ENCODE peak calls at places on chromosomes 3 and 15, in five cellular contexts. Y is upper lobe of left lung; J is mesendoderm; P is CD8-positive, alpha-beta T cell; Z is fibroblast of lung. X is an unnamed sample.

GRCh38 chr3:68162644-68163043 is 508.2 kb upstream of the SUCLG2 start:
- DNase-seq in J (no peak), Y (no peak), Z (no peak), P (no peak), X (no peak)

GRCh38 chr3:197718904-197719303 is 17.8 kb downstream of the RUBCN start:
- DNase-seq in P (no peak), J (peak; percentile 78), Z (peak; percentile 67), Y (no peak), X (no peak)

GRCh38 chr15:90648137-90649070 is 68.7 kb upstream of the BLM start:
- DNase-seq in J (peak; percentile 83), Z (peak; percentile 91), Y (no peak), P (peak; percentile 64), X (peak; percentile 89)

GRCh38 chr15:71538181-71538580 is 272.2 kb upstream of the NR2E3 start:
- DNase-seq in Y (no peak), J (no peak), P (no peak), Z (peak; percentile 38), X (no peak)

GRCh38 chr3:177357352-177358084 is 160.2 kb upstream of the TBL1XR1 start:
- DNase-seq in J (peak; percentile 88), P (no peak), Z (peak; percentile 79), Y (no peak), X (no peak)

GRCh38 chr15:48974865-48975264 is 11.1 kb upstream of the SHC4 start:
- DNase-seq in J (peak; percentile 72), Z (no peak), Y (no peak), P (no peak), X (peak; percentile 71)

GRCh38 chr3:132637590-132637989 is 22.0 kb downstream of the ACAD11 start:
- DNase-seq in Y (no peak), J (no peak), P (no peak), Z (peak; percentile 39), X (no peak)

GRCh38 chr15:51739056-51739455 is 1.6 kb upstream of the LYSMD2 start:
- DNase-seq in Z (no peak), J (no peak), P (no peak), Y (no peak), X (no peak)

DNA sequence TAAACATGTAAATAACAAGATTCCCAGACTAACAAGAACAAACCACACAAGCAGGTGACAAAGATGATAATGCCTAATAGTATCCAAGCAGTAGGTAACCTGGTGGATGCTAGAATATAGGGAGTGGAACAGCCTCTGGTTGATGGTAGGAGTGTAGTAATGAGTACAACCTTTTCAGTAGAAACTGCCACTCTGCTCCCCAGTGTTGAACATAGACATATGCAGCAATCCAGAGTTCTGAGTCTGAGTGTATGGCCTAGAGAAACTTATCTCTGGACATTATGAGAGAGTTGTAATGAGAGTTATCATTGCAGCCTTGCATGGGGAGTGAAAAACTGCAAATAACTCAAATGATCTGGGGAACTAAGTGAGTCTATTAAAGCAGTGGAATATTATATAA is 76.1 kb upstream of the ACAD9 start:
- DNase-seq in P (no peak), Y (no peak), J (no peak), Z (no peak), X (no peak)
- H3K36me3 ChIP-seq in P (peaks cover 29% of the 10 kb centered on the region), Y (peaks cover 11% of the 10 kb centered on the region), J (peaks cover 4% of the 10 kb centered on the region), Z (peaks cover 8% of the 10 kb centered on the region), X (peaks cover 24% of the 10 kb centered on the region)

GRCh38 chr15:67010898-67011619 is 54.3 kb upstream of the SMAD3 start:
- DNase-seq in P (no peak), Z (peak; percentile 36), Y (no peak), J (peak; percentile 61), X (peak; percentile 66)
- H3K4me3 ChIP-seq in P (no peak overlapping the region), Z (no peak overlapping the region), Y (no peak overlapping the region), J (no peak overlapping the region), X (no peak overlapping the region)

GRCh38 chr15:89429986-89430385 is 66.4 kb downstream of the RHCG start:
- DNase-seq in Z (no peak), J (no peak), Y (no peak), P (no peak), X (peak; percentile 39)
- H3K27me3 ChIP-seq in Z (peaks cover 9% of the 10 kb centered on the region), J (no peaks in the 10 kb centered on the region), Y (no peaks in the 10 kb centered on the region), P (peaks cover 4% of the 10 kb centered on the region), X (peaks cover 21% of the 10 kb centered on the region)

GRCh38 chr3:12910356-12911099 is 69.2 kb upstream of the RPL32 start:
- DNase-seq in J (no peak), P (no peak), Z (no peak), Y (no peak), X (no peak)

GRCh38 chr3:12907729-12908128 is 66.4 kb upstream of the RPL32 start:
- DNase-seq in Z (no peak), J (no peak), Y (no peak), P (no peak), X (peak; percentile 76)

GRCh38 chr3:12908136-12908730 is 66.9 kb upstream of the RPL32 start:
- DNase-seq in Y (no peak), J (no peak), Z (no peak), P (no peak), X (no peak)

GRCh38 chr3:12908859-12909258 is 67.5 kb upstream of the RPL32 start:
- DNase-seq in P (no peak), Z (no peak), J (no peak), Y (no peak), X (no peak)

DNA sequence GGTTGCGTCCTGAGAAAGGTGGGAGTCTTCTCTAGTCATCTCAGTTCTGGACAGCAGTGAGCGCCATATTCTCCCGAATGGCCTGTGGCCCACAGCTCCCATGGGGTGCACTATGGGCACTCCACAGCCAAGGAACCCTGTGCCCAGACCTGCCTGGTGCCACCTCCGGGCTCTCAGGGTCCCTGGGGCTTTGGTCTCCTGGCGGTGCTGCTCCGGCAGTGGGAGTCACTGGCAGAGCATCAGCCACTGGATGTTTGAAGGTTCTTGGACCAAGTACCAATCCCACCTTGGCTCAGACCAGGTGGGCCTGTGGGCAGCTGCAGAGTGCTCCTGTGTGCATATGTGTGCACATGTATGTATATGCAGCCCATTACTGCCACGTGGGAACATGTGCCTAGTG is 68.3 kb upstream of the RPL32 start:
- DNase-seq in J (no peak), P (no peak), Y (no peak), Z (no peak), X (no peak)
- H3K36me3 ChIP-seq in J (no peaks in the 10 kb centered on the region), P (peaks cover 73% of the 10 kb centered on the region), Y (peaks cover 29% of the 10 kb centered on the region), Z (peaks cover 12% of the 10 kb centered on the region), X (peaks cover 12% of the 10 kb centered on the region)

GRCh38 chr3:151227438-151228290 is 24.6 kb upstream of the GPR171 start:
- DNase-seq in Z (peak; percentile 81), P (peak; percentile 79), Y (no peak), J (peak; percentile 79), X (peak; percentile 67)
- H3K4me3 ChIP-seq in Z (no peak overlapping the region), P (no peak overlapping the region), Y (no peak overlapping the region), J (no peak overlapping the region), X (no peak overlapping the region)

DNA sequence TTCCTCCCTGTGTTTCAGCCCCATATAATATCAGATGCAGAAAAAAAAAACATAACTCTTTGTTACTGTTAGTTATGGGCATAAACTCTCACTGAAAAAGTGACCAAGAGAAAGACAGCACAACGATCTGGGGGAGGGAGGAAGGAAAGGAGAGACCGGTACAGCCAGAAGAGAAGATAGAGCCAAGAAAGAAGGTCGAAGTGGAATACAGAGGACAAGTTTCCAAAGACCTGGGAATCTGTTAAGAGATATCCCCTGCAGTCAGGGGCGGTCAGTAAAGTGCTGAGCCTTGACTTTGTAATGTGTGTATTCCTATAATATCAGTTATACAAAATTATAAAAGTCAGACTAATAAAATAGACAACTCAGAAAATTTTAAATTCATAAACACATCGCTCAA is 3.3 kb downstream of the ALDH1A2 start:
- DNase-seq in J (no peak), Z (no peak), P (no peak), Y (no peak), X (no peak)
- H3K27me3 ChIP-seq in J (peaks cover 33% of the 10 kb centered on the region), Z (peaks cover 41% of the 10 kb centered on the region), P (peaks cover 29% of the 10 kb centered on the region), Y (peaks cover 35% of the 10 kb centered on the region), X (peaks cover 76% of the 10 kb centered on the region)

GRCh38 chr3:184832044-184832443 is 20.1 kb downstream of the VPS8 start:
- DNase-seq in P (no peak), J (no peak), Y (no peak), Z (no peak), X (no peak)

GRCh38 chr3:184836090-184836785 is 24.3 kb downstream of the VPS8 start:
- DNase-seq in Z (no peak), J (no peak), Y (no peak), P (no peak), X (no peak)

GRCh38 chr3:184827572-184827971 is 15.6 kb downstream of the VPS8 start:
- DNase-seq in Y (no peak), P (no peak), J (peak; percentile 58), Z (no peak), X (no peak)

DNA sequence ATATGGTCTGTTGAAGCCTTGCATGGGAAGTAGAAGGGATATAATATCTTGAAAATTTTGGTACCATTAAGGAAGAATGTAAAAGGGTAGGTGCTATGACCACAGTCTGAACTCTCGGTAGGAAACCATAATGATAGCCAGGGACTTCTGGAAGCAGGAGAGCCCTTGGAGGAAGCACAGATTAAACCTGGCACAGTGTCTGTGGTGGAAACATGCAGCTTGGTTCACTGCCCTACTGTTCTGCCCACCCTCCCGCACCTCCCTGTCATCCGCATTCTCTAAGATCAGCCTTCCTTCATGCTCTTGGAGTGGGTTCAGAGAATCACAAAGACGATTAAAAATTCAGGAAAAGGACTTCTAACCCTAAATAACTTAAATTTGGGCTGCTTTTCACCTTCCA is 20.9 kb downstream of the VPS8 start:
- DNase-seq in J (no peak), P (no peak), Y (no peak), Z (no peak), X (no peak)
- H3K36me3 ChIP-seq in J (no peaks in the 10 kb centered on the region), P (peaks cover 3% of the 10 kb centered on the region), Y (no peaks in the 10 kb centered on the region), Z (peaks cover 2% of the 10 kb centered on the region), X (no peaks in the 10 kb centered on the region)